ENCODE peak calls at places on chromosome 20, in ten cellular contexts. F is activated naive CD8-positive, alpha-beta T cell treated with anti-CD3 and anti-CD28 coated beads, Interleukin-2, amount 50 U/mL, for 24 hours; G is glomerular endothelial cell; R is NCI-H345; U is foreskin fibroblast; B is Right ventricle myocardium superior; O is AG04449; E is A172; J is fibroblast of pulmonary artery; N is endothelial cell. L is an unnamed sample.

GRCh38 chr20:41150664-41151063 is 13.3 kb downstream of the PLCG1 start:
- DNase-seq in J (no peak), U (peak), N (peak), O (no peak), E (no peak), G (peak), F (no peak), B (peak), R (no peak), L (no peak)

GRCh38 chr20:38307371-38308046 is 3.6 kb downstream of the BPI start:
- DNase-seq in U (peak), B (no peak), G (no peak), J (peak), O (peak), N (no peak), R (no peak), F (no peak), E (peak), L (no peak)

GRCh38 chr20:43388267-43389081 is 69.2 kb upstream of the SRSF6 start:
- DNase-seq in J (peak), B (peak), E (no peak), O (no peak), F (no peak), U (peak), G (no peak), N (no peak), R (no peak), L (no peak)

GRCh38 chr20:63060057-63060991 is 53.6 kb upstream of the BHLHE23 start:
- DNase-seq in O (no peak), N (no peak), E (peak), U (peak), G (no peak), F (no peak), B (peak), J (peak), R (no peak), L (no peak)

GRCh38 chr20:47276251-47276650 is 80.2 kb downstream of the ZMYND8 start:
- DNase-seq in F (no peak), E (no peak), U (no peak), R (no peak), G (no peak), N (no peak), J (no peak), B (no peak), O (no peak), L (no peak)

GRCh38 chr20:48850681-48851299 is 23.0 kb upstream of the PREX1 start:
- DNase-seq in G (no peak), J (no peak), F (no peak), R (peak), O (no peak), U (no peak), B (no peak), N (no peak), E (no peak), L (no peak)

GRCh38 chr20:2140561-2140960 is 38.9 kb downstream of the STK35 start:
- DNase-seq in N (no peak), B (peak), E (peak), O (no peak), G (no peak), U (no peak), R (no peak), F (no peak), J (peak), L (no peak)

GRCh38 chr20:36959242-36959641 is 7.7 kb upstream of the SAMHD1 start:
- DNase-seq in F (no peak), B (no peak), J (no peak), R (no peak), N (no peak), U (no peak), G (no peak), O (no peak), E (no peak), L (no peak)

GRCh38 chr20:18019068-18019467 is 38.6 kb downstream of the OVOL2 start:
- DNase-seq in B (no peak), N (peak), U (no peak), R (no peak), F (no peak), O (no peak), J (peak), G (no peak), E (peak), L (peak)

GRCh38 chr20:23923891-23924435 is 44.4 kb upstream of the CST5 start:
- DNase-seq in E (no peak), F (no peak), J (no peak), R (peak), N (no peak), G (no peak), B (no peak), U (no peak), O (no peak), L (no peak)

GRCh38 chr20:37781626-37782025 is 87.8 kb downstream of the CTNNBL1 start:
- DNase-seq in R (no peak), N (no peak), G (no peak), F (no peak), J (no peak), B (no peak), E (no peak), U (peak), O (no peak), L (no peak)